ENCODE peak calls at places on chromosome 19, in seven cellular contexts. B is psoas muscle, R is HepG2, Y is A549, M is neural progenitor cell, A is IMR-90, L is left ventricle myocardium inferior. W is an unnamed sample. For H3K9me3, the result is how much of the 10 kb centered on the place peaks cover.

GRCh38 chr19:13119654-13120053 is 1.6 kb downstream of the NACC1 start:
- DNase-seq in B (no peak), R (no peak), Y (no peak), M (no peak), A (no peak), L (no peak), W (no peak)

GRCh38 chr19:45607071-45608029 is 5.3 kb upstream of the GPR4 start:
- DNase-seq in B (peak), R (peak), Y (peak), M (peak), A (peak), L (peak), W (peak)

GRCh38 chr19:32570081-32570785 is 10.8 kb upstream of the PDCD5 start:
- DNase-seq in B (peak), R (peak), Y (peak), M (peak), A (peak), L (no peak), W (peak)

GRCh38 chr19:17487240-17488121 is 17.2 kb downstream of the SLC27A1 start:
- DNase-seq in B (no peak), R (no peak), Y (no peak), M (no peak), A (no peak), L (no peak), W (no peak)

GRCh38 chr19:18057557-18057956 is 29.2 kb downstream of the IL12RB1 start:
- DNase-seq in B (peak), R (no peak), Y (no peak), M (no peak), A (no peak), L (peak), W (peak)

GRCh38 chr19:19053508-19054314 is 10.1 kb upstream of the SLC25A42 start:
- DNase-seq in B (peak), R (peak), Y (peak), M (peak), A (peak), L (peak), W (peak)

GRCh38 chr19:17829855-17830566 is 8.7 kb upstream of the INSL3 start:
- DNase-seq in B (no peak), R (no peak), Y (peak), M (peak), A (peak), L (no peak), W (peak)

GRCh38 chr19:10007366-10007765 is 2.9 kb downstream of the COL5A3 start:
- DNase-seq in B (peak), R (no peak), Y (no peak), M (no peak), A (peak), L (peak), W (peak)

GRCh38 chr19:6825076-6825774 is 52.7 kb downstream of the VAV1 start:
- DNase-seq in B (no peak), R (no peak), Y (no peak), M (no peak), A (no peak), L (no peak), W (no peak)

GRCh38 chr19:11279505-11280236 is 16.3 kb upstream of the TSPAN16 start:
- DNase-seq in B (no peak), R (no peak), Y (no peak), M (no peak), A (no peak), L (no peak), W (no peak)

GRCh38 chr19:29337029-29337428 is 124.1 kb upstream of the UQCRFS1 start:
- DNase-seq in B (no peak), R (no peak), Y (no peak), M (no peak), A (no peak), L (no peak), W (no peak)

GRCh38 chr19:50361290-50362029 is 4.0 kb downstream of the NAPSA start:
- DNase-seq in B (no peak), R (no peak), Y (no peak), M (no peak), A (no peak), L (no peak), W (no peak)

GRCh38 chr19:18377026-18377425 is 8.9 kb upstream of the GDF15 start:
- DNase-seq in B (no peak), R (no peak), Y (no peak), M (no peak), A (no peak), L (no peak), W (no peak)

GRCh38 chr19:44025217-44025936 is at the start of gene ZNF222:
- DNase-seq in B (peak), R (peak), Y (peak), M (peak), A (peak), L (peak), W (peak)

GRCh38 chr19:49436381-49437017 is 4.8 kb downstream of the SLC17A7 start:
- DNase-seq in B (no peak), R (no peak), Y (no peak), M (peak), A (no peak), L (no peak), W (no peak)

GRCh38 chr19:35055715-35056179 is 14.2 kb downstream of the HPN start:
- DNase-seq in B (no peak), R (no peak), Y (no peak), M (peak), A (no peak), L (no peak), W (no peak)

GRCh38 chr19:19061491-19061890 is 2.3 kb upstream of the SLC25A42 start:
- DNase-seq in B (peak), R (no peak), Y (no peak), M (no peak), A (no peak), L (peak), W (no peak)

GRCh38 chr19:55694656-55695491 is 19.8 kb downstream of the EPN1 start:
- DNase-seq in B (no peak), R (no peak), Y (no peak), M (no peak), A (no peak), L (peak), W (no peak)

GRCh38 chr19:18507021-18507726 is 14.7 kb downstream of the ELL start:
- DNase-seq in B (peak), R (no peak), Y (no peak), M (no peak), A (no peak), L (peak), W (peak)

GRCh38 chr19:9528757-9529336 is 9.6 kb downstream of the ZNF426 start:
- DNase-seq in B (no peak), R (no peak), Y (no peak), M (no peak), A (peak), L (no peak), W (no peak)

GRCh38 chr19:38555200-38555599 is 62.6 kb downstream of the MAP4K1 start:
- DNase-seq in B (no peak), R (no peak), Y (no peak), M (no peak), A (no peak), L (no peak), W (no peak)

GRCh38 chr19:38550376-38550775 is 67.4 kb downstream of the MAP4K1 start:
- DNase-seq in B (peak), R (no peak), Y (no peak), M (no peak), A (no peak), L (no peak), W (no peak)

GRCh38 chr19:38549061-38549460 is 68.7 kb downstream of the MAP4K1 start:
- DNase-seq in B (peak), R (no peak), Y (no peak), M (no peak), A (no peak), L (no peak), W (no peak)

GRCh38 chr19:38554676-38555141 is 63.0 kb downstream of the MAP4K1 start:
- DNase-seq in B (no peak), R (no peak), Y (no peak), M (no peak), A (no peak), L (no peak), W (no peak)

GRCh38 chr19:38551450-38551813 is 66.3 kb downstream of the MAP4K1 start:
- DNase-seq in B (peak), R (no peak), Y (no peak), M (no peak), A (no peak), L (no peak), W (no peak)
- H3K9me3 ChIP-seq in B (under half), R (under half), Y (under half), M (under half), A (under half), L (under half), W (under half)

GRCh38 chr19:1076951-1077350 is 10.0 kb downstream of the ARHGAP45 start:
- DNase-seq in B (peak), R (no peak), Y (no peak), M (no peak), A (no peak), L (peak), W (peak)
- H3K4me3 ChIP-seq in B (no peak), R (no peak), Y (no peak), M (no peak), A (no peak), L (peak), W (no peak)

DNA sequence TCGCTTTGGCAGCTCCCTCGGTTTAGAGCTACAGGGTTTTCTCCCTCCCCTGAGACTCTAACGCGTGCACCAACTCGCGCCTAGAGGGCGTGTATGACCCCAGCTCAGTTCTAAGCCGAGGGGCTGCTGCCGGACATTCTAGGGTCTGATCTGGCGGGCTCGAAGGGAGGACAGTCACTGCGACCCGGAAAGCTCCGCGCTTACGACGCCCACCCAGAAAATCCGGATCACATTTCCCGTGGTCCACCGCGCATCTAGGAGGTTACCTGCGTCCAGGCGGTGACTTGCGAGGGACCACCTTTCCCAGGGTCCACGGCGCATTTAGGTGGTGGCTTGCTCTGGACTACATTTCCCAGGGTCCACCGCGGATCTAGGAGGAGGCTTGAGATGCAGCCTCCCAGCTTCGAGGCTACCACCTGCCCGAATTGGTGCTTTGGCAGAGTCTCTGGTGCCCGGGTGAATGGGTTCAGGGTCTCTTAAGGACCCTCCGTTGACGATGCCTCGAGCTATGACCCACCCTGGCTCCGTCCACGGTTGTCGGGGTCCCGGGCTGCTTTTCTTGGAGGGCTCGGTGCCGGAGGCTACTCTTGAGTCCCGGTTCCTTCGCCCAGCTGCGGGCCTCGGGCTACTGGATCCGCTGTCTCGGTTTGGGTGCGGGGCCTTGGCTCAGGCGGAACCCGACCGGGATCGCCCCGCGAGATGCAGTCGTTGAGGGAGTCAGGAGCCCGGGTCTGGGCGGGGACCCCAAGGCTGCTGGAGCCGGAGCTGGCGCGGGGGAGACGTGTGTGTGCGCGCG is 30.5 kb downstream of the ZNF146 start:
- DNase-seq in B (no peak), R (no peak), Y (no peak), M (peak), A (no peak), L (no peak), W (no peak)
- H3K9me3 ChIP-seq in B (under half), R (under half), Y (half or more), M (under half), A (under half), L (under half), W (under half)

GRCh38 chr19:42392165-42392564 is 2.1 kb upstream of the CNFN start:
- DNase-seq in B (no peak), R (no peak), Y (no peak), M (no peak), A (no peak), L (no peak), W (no peak)

GRCh38 chr19:42396542-42397314 is 6.6 kb upstream of the CNFN start:
- DNase-seq in B (peak), R (no peak), Y (peak), M (peak), A (peak), L (peak), W (peak)

GRCh38 chr19:42397315-42398166 is 7.4 kb upstream of the CNFN start:
- DNase-seq in B (no peak), R (no peak), Y (peak), M (no peak), A (no peak), L (no peak), W (peak)

GRCh38 chr19:42394751-42395150 is 4.7 kb upstream of the CNFN start:
- DNase-seq in B (no peak), R (no peak), Y (no peak), M (no peak), A (peak), L (no peak), W (no peak)

GRCh38 chr19:42396248-42396541 is 6.1 kb upstream of the CNFN start:
- DNase-seq in B (no peak), R (no peak), Y (no peak), M (no peak), A (no peak), L (no peak), W (no peak)
- H3K4me3 ChIP-seq in B (peak), R (no peak), Y (peak), M (peak), A (no peak), L (peak), W (peak)

GRCh38 chr19:51904331-51905165 is at the start of gene ZNF649:
- DNase-seq in B (peak), R (peak), Y (peak), M (peak), A (peak), L (peak), W (peak)
- H3K9me3 ChIP-seq in B (under half), R (under half), Y (half or more), M (under half), A (under half), L (under half), W (under half)

DNA sequence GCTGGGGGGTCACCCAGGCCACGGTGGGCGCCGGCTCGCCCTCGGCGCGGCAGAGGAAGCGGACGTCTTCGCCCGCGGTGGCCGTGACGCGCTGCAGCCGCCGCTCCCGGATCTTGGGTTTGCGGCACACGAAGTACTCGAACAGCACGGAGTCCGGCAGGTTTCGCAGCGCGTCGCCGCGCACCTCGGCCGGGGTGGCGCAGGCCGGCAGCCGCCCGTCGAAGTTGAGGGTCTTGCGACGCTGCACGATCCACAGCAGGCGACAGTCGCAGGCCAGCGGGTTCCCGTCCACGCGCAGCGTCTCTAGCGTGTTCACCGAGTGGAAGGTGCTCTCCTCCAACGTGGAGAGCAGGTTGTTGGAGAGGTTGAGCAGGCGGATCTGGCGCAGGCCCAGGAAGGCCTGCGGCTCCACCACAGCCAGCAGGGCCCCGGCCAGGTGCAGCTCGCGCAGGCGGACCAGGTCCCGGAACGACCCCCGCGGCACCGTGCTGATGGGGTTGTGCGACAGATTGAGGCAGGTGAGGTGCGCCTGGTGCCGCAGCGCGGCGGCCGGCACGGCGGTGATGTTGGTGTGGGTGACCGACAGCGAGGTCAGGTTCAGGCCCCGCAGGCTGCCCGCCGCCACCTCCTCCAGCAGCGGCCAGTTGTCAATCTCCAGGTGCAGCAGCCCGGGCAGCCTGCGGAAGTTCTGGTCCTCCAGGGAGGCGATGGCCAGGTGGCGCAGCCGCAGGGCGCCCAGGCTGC is 8.6 kb upstream of the PEAK3 start:
- DNase-seq in B (no peak), R (no peak), Y (no peak), M (peak), A (no peak), L (no peak), W (no peak)
- H3K4me3 ChIP-seq in B (peak), R (no peak), Y (peak), M (peak), A (no peak), L (peak), W (peak)

DNA sequence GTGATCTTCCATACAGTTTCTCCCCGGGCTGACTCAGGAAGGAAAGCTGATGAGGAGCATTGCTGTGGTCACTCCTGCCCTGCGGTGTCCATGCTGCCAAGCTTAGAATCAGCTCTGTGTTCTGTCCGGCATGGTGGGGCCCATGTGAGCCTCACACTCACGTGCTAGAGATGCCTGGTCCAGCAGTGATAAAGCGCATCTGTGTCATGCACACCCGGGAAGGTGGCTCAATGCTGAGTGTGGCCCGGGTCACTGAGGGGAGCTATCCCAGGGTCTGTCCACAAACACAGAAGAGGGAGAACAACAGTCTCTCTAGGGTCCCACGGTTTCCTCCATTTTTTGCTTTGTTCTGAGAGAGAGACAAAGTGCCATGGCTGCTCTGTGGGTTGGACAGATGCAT is 3.5 kb upstream of the LILRB1 start:
- DNase-seq in B (no peak), R (no peak), Y (no peak), M (no peak), A (no peak), L (no peak), W (no peak)
- H3K9me3 ChIP-seq in B (under half), R (under half), Y (under half), M (under half), A (under half), L (under half), W (under half)

DNA sequence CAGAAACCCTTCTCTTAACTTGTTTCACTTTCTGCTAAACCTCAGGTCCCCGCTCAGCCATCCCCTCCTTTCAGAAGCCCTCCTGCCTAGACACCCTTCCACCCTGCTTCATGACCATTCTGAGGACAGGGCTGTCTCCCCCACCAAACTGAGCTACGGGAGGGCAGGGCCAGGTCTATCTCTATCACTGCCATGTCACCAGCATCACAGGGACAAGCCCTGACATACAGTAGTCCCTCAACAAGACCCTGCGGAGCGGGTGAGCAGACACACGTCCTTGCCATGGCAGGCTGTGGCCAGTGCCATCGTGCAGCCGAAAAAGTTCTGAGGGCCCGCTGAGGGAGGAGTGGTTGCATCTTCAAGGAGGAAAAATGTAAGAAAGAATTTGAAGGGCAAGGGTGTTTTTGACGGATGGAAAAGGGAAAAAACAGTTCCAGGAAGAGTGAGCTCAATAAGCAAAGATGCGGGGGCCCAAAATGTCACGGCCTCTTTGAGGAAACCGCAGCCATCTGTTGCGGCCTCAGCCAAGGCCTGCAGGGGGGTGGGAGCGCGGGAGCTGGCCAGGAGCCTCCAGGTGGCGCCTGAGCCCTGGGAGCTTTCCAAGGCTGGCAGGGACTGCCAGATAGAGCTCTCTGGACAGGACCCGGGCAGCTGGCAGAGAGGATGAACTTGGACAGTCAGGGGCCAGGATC is 8.1 kb downstream of the PTGIR start:
- DNase-seq in B (peak), R (peak), Y (peak), M (peak), A (peak), L (peak), W (peak)
- H3K4me3 ChIP-seq in B (no peak), R (no peak), Y (no peak), M (no peak), A (no peak), L (no peak), W (no peak)

DNA sequence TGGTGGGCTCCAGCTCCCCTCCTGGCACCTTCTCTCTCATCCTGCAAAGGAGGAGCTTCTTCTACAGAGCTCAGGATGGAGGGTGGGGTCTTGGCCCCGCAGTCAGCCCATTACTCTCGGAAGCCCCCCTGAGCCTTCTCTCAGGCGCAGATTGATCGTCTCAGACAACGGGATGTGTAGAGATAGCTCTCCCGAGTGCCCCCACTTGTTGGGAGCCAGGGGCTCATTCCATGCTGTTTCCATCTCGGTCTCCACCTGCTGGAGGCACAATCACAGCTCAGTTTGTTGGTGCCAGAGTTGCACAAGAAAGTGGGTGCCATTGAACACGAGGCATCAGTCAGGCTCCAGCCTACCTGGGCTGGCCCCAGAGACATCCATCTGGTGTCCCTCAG is 3.6 kb upstream of the ZNF135 start:
- DNase-seq in B (no peak), R (no peak), Y (no peak), M (no peak), A (no peak), L (no peak), W (no peak)
- H3K9me3 ChIP-seq in B (under half), R (half or more), Y (half or more), M (under half), A (half or more), L (under half), W (under half)

DNA sequence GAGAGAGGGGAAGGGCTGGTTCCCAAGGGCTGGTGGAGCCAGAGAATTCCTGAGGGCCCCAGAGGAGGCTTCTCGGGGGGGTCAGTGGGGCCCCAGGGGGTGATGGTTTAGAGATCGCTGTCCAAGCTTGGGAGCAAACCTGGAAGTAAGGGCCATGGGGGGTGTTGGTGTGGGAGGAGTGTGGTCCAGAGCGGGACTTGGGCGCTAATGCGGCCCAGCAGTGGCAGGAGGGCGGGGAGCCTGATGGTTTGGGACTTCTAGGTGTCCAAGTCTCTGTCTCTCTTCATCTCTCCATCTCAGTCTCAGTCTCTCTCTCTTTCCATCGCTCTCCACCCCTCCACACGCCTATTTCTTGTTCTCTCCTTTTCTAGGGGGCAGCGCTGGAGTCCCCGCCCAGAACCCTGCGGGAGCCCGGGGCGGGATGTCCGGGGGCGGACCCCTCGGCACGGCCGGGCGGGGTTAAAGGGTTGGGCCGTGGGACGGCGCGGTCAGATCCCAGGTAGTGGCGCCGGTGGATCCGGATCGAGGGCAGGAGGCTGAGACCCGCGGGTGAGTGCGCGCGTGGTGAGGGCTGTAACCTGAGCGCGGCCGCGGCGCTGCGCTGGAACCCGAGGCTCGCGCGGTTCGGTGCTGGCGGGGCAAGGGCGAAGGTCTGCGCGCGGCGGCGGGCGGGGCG is at the start of gene CYP4F22:
- DNase-seq in B (no peak), R (no peak), Y (no peak), M (no peak), A (no peak), L (no peak), W (no peak)
- H3K4me3 ChIP-seq in B (peak), R (peak), Y (peak), M (no peak), A (no peak), L (peak), W (no peak)

W was measured in adrenal gland.